ENCODE peak calls at places on chromosomes 6 and 20, in seven cellular contexts. One of them, this sample, is unnamed.

GRCh38 chr6:130934848-130935585 is 107.8 kb downstream of the SMLR1 start:
- DNase-seq in HL-60: no peak
- DNase-seq in breast epithelium: no peak
- DNase-seq in transverse colon: no peak
- DNase-seq in GM23338: no peak
- DNase-seq in suprapubic skin: no peak
- DNase-seq in K562: no peak
- DNase-seq in this sample: no peak

GRCh38 chr20:57704245-57704644 is 5.6 kb downstream of the PMEPA1 start:
- DNase-seq in HL-60: no peak
- DNase-seq in breast epithelium: no peak
- DNase-seq in transverse colon: no peak
- DNase-seq in GM23338: no peak
- DNase-seq in suprapubic skin: no peak
- DNase-seq in K562: no peak
- DNase-seq in this sample: no peak

GRCh38 chr6:33987531-33988021 is 158.3 kb downstream of the GRM4 start:
- DNase-seq in HL-60: no peak
- DNase-seq in breast epithelium: peak
- DNase-seq in transverse colon: peak
- DNase-seq in GM23338: no peak
- DNase-seq in suprapubic skin: peak
- DNase-seq in K562: peak
- DNase-seq in this sample: no peak

GRCh38 chr6:168133186-168133585 is 54.2 kb upstream of the FRMD1 start:
- DNase-seq in HL-60: no peak
- DNase-seq in breast epithelium: no peak
- DNase-seq in transverse colon: no peak
- DNase-seq in GM23338: no peak
- DNase-seq in suprapubic skin: peak
- DNase-seq in K562: no peak
- DNase-seq in this sample: no peak

GRCh38 chr6:130216630-130217029 is 6.1 kb downstream of the SAMD3 start:
- DNase-seq in HL-60: no peak
- DNase-seq in breast epithelium: no peak
- DNase-seq in transverse colon: no peak
- DNase-seq in GM23338: no peak
- DNase-seq in suprapubic skin: no peak
- DNase-seq in K562: no peak
- DNase-seq in this sample: no peak

GRCh38 chr20:36885355-36885754 is 9.4 kb downstream of the TLDC2 start:
- DNase-seq in HL-60: no peak
- DNase-seq in breast epithelium: no peak
- DNase-seq in transverse colon: no peak
- DNase-seq in GM23338: peak
- DNase-seq in suprapubic skin: no peak
- DNase-seq in K562: peak
- DNase-seq in this sample: no peak

GRCh38 chr6:10259676-10260075 is 155.2 kb downstream of the TFAP2A start:
- DNase-seq in HL-60: no peak
- DNase-seq in breast epithelium: no peak
- DNase-seq in transverse colon: no peak
- DNase-seq in GM23338: no peak
- DNase-seq in suprapubic skin: no peak
- DNase-seq in K562: no peak
- DNase-seq in this sample: no peak

GRCh38 chr20:3995749-3996305 is 19.5 kb downstream of the RNF24 start:
- DNase-seq in HL-60: no peak
- DNase-seq in breast epithelium: no peak
- DNase-seq in transverse colon: no peak
- DNase-seq in GM23338: no peak
- DNase-seq in suprapubic skin: no peak
- DNase-seq in K562: no peak
- DNase-seq in this sample: no peak

GRCh38 chr20:49915380-49916145 is at the start of gene SPATA2:
- DNase-seq in HL-60: peak
- DNase-seq in breast epithelium: peak
- DNase-seq in transverse colon: peak
- DNase-seq in GM23338: peak
- DNase-seq in suprapubic skin: peak
- DNase-seq in K562: peak
- DNase-seq in this sample: peak

GRCh38 chr6:111730835-111731234 is 125.2 kb upstream of the TRAF3IP2 start:
- DNase-seq in HL-60: no peak
- DNase-seq in breast epithelium: no peak
- DNase-seq in transverse colon: no peak
- DNase-seq in GM23338: no peak
- DNase-seq in suprapubic skin: no peak
- DNase-seq in K562: no peak
- DNase-seq in this sample: no peak

GRCh38 chr6:101011165-101011564 is 130.0 kb upstream of the ASCC3 start:
- DNase-seq in HL-60: no peak
- DNase-seq in breast epithelium: no peak
- DNase-seq in transverse colon: peak
- DNase-seq in GM23338: no peak
- DNase-seq in suprapubic skin: no peak
- DNase-seq in K562: no peak
- DNase-seq in this sample: no peak

GRCh38 chr20:34522969-34523871 is 7.0 kb downstream of the DYNLRB1 start:
- DNase-seq in HL-60: peak
- DNase-seq in breast epithelium: no peak
- DNase-seq in transverse colon: peak
- DNase-seq in GM23338: peak
- DNase-seq in suprapubic skin: no peak
- DNase-seq in K562: peak
- DNase-seq in this sample: no peak

GRCh38 chr20:46348231-46348803 is 40.0 kb upstream of the CDH22 start:
- DNase-seq in HL-60: no peak
- DNase-seq in breast epithelium: no peak
- DNase-seq in transverse colon: no peak
- DNase-seq in GM23338: peak
- DNase-seq in suprapubic skin: no peak
- DNase-seq in K562: peak
- DNase-seq in this sample: no peak
- TF ChIP-seq POLR2AphosphoS5 in HL-60: no peak
- TF ChIP-seq POLR2AphosphoS5 in breast epithelium: no peak
- TF ChIP-seq POLR2AphosphoS5 in transverse colon: no peak
- TF ChIP-seq POLR2AphosphoS5 in GM23338: no peak
- TF ChIP-seq POLR2AphosphoS5 in suprapubic skin: no peak
- TF ChIP-seq POLR2AphosphoS5 in K562: no peak
- TF ChIP-seq POLR2AphosphoS5 in this sample: peak

GRCh38 chr6:158631678-158632537 is 12.6 kb downstream of the DYNLT1 start:
- DNase-seq in HL-60: no peak
- DNase-seq in breast epithelium: no peak
- DNase-seq in transverse colon: peak
- DNase-seq in GM23338: no peak
- DNase-seq in suprapubic skin: peak
- DNase-seq in K562: peak
- DNase-seq in this sample: no peak
- TF ChIP-seq POLR2AphosphoS5 in HL-60: no peak
- TF ChIP-seq POLR2AphosphoS5 in breast epithelium: no peak
- TF ChIP-seq POLR2AphosphoS5 in transverse colon: peak
- TF ChIP-seq POLR2AphosphoS5 in GM23338: no peak
- TF ChIP-seq POLR2AphosphoS5 in suprapubic skin: no peak
- TF ChIP-seq POLR2AphosphoS5 in K562: peak
- TF ChIP-seq POLR2AphosphoS5 in this sample: no peak

GRCh38 chr6:26532699-26533523 is 5.3 kb upstream of the HMGN4 start:
- DNase-seq in HL-60: peak
- DNase-seq in breast epithelium: peak
- DNase-seq in transverse colon: peak
- DNase-seq in GM23338: peak
- DNase-seq in suprapubic skin: peak
- DNase-seq in K562: peak
- DNase-seq in this sample: peak
- TF ChIP-seq POLR2AphosphoS5 in HL-60: no peak
- TF ChIP-seq POLR2AphosphoS5 in breast epithelium: peak
- TF ChIP-seq POLR2AphosphoS5 in transverse colon: peak
- TF ChIP-seq POLR2AphosphoS5 in GM23338: no peak
- TF ChIP-seq POLR2AphosphoS5 in suprapubic skin: no peak
- TF ChIP-seq POLR2AphosphoS5 in K562: no peak
- TF ChIP-seq POLR2AphosphoS5 in this sample: no peak

GRCh38 chr6:30654798-30655742 is 8.1 kb downstream of the C6orf136 start:
- DNase-seq in HL-60: no peak
- DNase-seq in breast epithelium: no peak
- DNase-seq in transverse colon: no peak
- DNase-seq in GM23338: no peak
- DNase-seq in suprapubic skin: no peak
- DNase-seq in K562: no peak
- DNase-seq in this sample: no peak

GRCh38 chr6:30657454-30657853 is 10.5 kb downstream of the C6orf136 start:
- DNase-seq in HL-60: no peak
- DNase-seq in breast epithelium: no peak
- DNase-seq in transverse colon: no peak
- DNase-seq in GM23338: no peak
- DNase-seq in suprapubic skin: no peak
- DNase-seq in K562: no peak
- DNase-seq in this sample: no peak

GRCh38 chr6:30651143-30651542 is 4.2 kb downstream of the C6orf136 start:
- DNase-seq in HL-60: no peak
- DNase-seq in breast epithelium: no peak
- DNase-seq in transverse colon: no peak
- DNase-seq in GM23338: no peak
- DNase-seq in suprapubic skin: no peak
- DNase-seq in K562: no peak
- DNase-seq in this sample: no peak

GRCh38 chr6:30656513-30656912 is 9.6 kb downstream of the C6orf136 start:
- DNase-seq in HL-60: peak
- DNase-seq in breast epithelium: no peak
- DNase-seq in transverse colon: no peak
- DNase-seq in GM23338: no peak
- DNase-seq in suprapubic skin: no peak
- DNase-seq in K562: no peak
- DNase-seq in this sample: no peak

DNA sequence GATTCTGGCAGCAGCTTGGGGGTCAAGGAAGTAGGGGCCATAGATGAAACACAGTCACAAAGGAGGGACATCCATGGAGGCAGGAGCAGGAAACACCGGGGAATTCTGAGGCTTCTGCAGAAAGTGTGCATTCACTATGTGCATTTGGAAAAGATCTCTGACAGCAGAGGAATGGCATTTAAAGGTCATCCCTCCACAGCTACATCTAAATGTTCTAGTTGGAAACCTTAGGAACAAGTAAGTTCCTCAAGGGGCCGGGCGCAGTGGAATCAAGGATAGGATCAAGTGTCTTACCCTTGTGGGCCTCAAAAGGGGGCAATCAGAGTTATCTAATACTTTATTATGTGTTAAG is 8.8 kb downstream of the C6orf136 start:
- DNase-seq in HL-60: no peak
- DNase-seq in breast epithelium: no peak
- DNase-seq in transverse colon: no peak
- DNase-seq in GM23338: no peak
- DNase-seq in suprapubic skin: no peak
- DNase-seq in K562: no peak
- DNase-seq in this sample: no peak
- TF ChIP-seq POLR2AphosphoS5 in HL-60: no peak
- TF ChIP-seq POLR2AphosphoS5 in breast epithelium: no peak
- TF ChIP-seq POLR2AphosphoS5 in transverse colon: no peak
- TF ChIP-seq POLR2AphosphoS5 in GM23338: no peak
- TF ChIP-seq POLR2AphosphoS5 in suprapubic skin: no peak
- TF ChIP-seq POLR2AphosphoS5 in K562: no peak
- TF ChIP-seq POLR2AphosphoS5 in this sample: no peak

GRCh38 chr20:62122659-62123449 is 579 bp downstream of the LSM14B start:
- DNase-seq in HL-60: no peak
- DNase-seq in breast epithelium: no peak
- DNase-seq in transverse colon: peak
- DNase-seq in GM23338: peak
- DNase-seq in suprapubic skin: no peak
- DNase-seq in K562: peak
- DNase-seq in this sample: no peak

GRCh38 chr20:62121776-62122658 is at the start of gene LSM14B:
- DNase-seq in HL-60: peak
- DNase-seq in breast epithelium: peak
- DNase-seq in transverse colon: peak
- DNase-seq in GM23338: peak
- DNase-seq in suprapubic skin: peak
- DNase-seq in K562: peak
- DNase-seq in this sample: peak

GRCh38 chr20:62120365-62120762 is 1.9 kb upstream of the LSM14B start:
- DNase-seq in HL-60: no peak
- DNase-seq in breast epithelium: no peak
- DNase-seq in transverse colon: no peak
- DNase-seq in GM23338: no peak
- DNase-seq in suprapubic skin: no peak
- DNase-seq in K562: no peak
- DNase-seq in this sample: no peak

GRCh38 chr20:62119591-62120364 is 2.5 kb upstream of the LSM14B start:
- DNase-seq in HL-60: no peak
- DNase-seq in breast epithelium: no peak
- DNase-seq in transverse colon: peak
- DNase-seq in GM23338: no peak
- DNase-seq in suprapubic skin: no peak
- DNase-seq in K562: no peak
- DNase-seq in this sample: no peak

DNA sequence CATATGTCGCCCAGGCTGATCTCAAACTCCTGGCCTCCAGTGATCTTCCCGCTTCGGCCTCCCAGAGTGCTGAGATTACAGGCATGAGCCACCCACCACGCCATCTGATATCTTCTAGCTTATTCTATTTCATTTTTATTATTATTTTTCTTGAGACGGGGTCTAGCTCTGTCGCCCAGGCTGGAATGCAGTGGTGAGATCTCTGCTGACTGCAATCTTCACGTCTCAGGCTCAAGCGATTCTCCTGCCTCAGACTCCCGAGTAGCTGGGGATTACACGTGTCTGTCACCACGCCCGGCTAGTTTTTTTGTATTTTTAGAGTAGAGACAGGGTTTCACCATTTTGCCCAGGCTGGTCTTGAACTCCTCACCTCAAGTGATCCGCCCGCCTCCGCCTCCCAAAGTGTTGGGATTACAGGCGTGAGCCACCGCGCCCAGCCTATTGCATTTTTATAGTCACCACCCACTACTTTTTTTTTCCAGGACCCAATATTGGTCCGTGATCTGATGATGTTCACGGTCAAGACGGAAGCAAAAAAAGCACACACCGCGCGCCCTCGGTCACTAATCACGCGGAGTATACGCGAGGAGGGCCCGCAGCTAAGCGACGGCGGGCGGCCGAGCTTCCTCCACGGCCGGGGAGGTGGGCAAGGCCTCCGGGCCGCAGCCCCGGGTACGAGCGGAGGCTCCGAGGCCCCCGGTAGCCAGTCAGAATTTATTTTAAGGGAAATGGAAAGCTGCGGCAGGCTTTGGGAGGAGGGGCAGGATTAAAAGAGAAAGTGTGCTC is 1.1 kb upstream of the LSM14B start:
- DNase-seq in HL-60: no peak
- DNase-seq in breast epithelium: peak
- DNase-seq in transverse colon: peak
- DNase-seq in GM23338: peak
- DNase-seq in suprapubic skin: no peak
- DNase-seq in K562: peak
- DNase-seq in this sample: no peak
- TF ChIP-seq POLR2AphosphoS5 in HL-60: peak
- TF ChIP-seq POLR2AphosphoS5 in breast epithelium: peak
- TF ChIP-seq POLR2AphosphoS5 in transverse colon: peak
- TF ChIP-seq POLR2AphosphoS5 in GM23338: peak
- TF ChIP-seq POLR2AphosphoS5 in suprapubic skin: no peak
- TF ChIP-seq POLR2AphosphoS5 in K562: no peak
- TF ChIP-seq POLR2AphosphoS5 in this sample: no peak